ENCODE peak calls at places on chromosome 19, in four cellular contexts. J is endothelial cell; Q is activated CD4-positive, alpha-beta T cell treated with anti-CD3 and anti-CD28 coated beads, Interleukin-2, amount 50 U/mL, for 1 hour; C is HuH-7.5. B is an unnamed sample.

GRCh38 chr19:47130589-47131168 is at the start of gene SAE1:
- DNase-seq in J (peak; percentile 98), Q (peak; percentile 95), C (peak; percentile 94), B (peak; percentile 100)

GRCh38 chr19:38653028-38653571 is 5.7 kb downstream of the ACTN4 start:
- DNase-seq in Q (no peak), J (no peak), C (peak; percentile 73), B (peak; percentile 60)

GRCh38 chr19:5985098-5985783 is 7.3 kb upstream of the RANBP3 start:
- DNase-seq in C (no peak), Q (no peak), J (no peak), B (no peak)

GRCh38 chr19:33426621-33427475 is 53.3 kb downstream of the CEBPG start:
- DNase-seq in C (no peak), J (no peak), Q (no peak), B (no peak)

GRCh38 chr19:46386151-46386550 is 27.2 kb downstream of the CCDC8 start:
- DNase-seq in Q (no peak), C (no peak), J (no peak), B (no peak)

GRCh38 chr19:32017341-32017948 is 328.0 kb upstream of the ZNF507 start:
- DNase-seq in J (no peak), Q (no peak), C (no peak), B (peak; percentile 28)

GRCh38 chr19:40512473-40513344 is 45.9 kb downstream of the SPTBN4 start:
- DNase-seq in J (peak; percentile 52), C (no peak), Q (no peak), B (no peak)

GRCh38 chr19:49847731-49848696 is 2.9 kb upstream of the PTOV1 start:
- DNase-seq in J (no peak), Q (no peak), C (no peak), B (peak; percentile 94)

GRCh38 chr19:1058112-1058511 is 8.9 kb upstream of the ARHGAP45 start:
- DNase-seq in Q (no peak), J (no peak), C (no peak), B (no peak)

GRCh38 chr19:23440207-23440606 is 44.9 kb upstream of the ZNF91 start:
- DNase-seq in J (no peak), C (peak; percentile 32), Q (no peak), B (no peak)

GRCh38 chr19:12156254-12157058 is at the start of gene ZNF625:
- DNase-seq in C (peak; percentile 91), J (peak; percentile 86), Q (no peak), B (no peak)

GRCh38 chr19:58353717-58354477 is 605 bp upstream of the A1BG start:
- DNase-seq in Q (no peak), C (peak; percentile 50), J (no peak), B (no peak)

GRCh38 chr19:41431426-41432386 is 4.5 kb upstream of the B3GNT8 start:
- DNase-seq in C (no peak), Q (no peak), J (no peak), B (peak; percentile 83)

GRCh38 chr19:756232-756631 is 5.3 kb downstream of the MISP start:
- DNase-seq in Q (no peak), C (peak; percentile 52), J (no peak), B (peak; percentile 79)

GRCh38 chr19:1286451-1286858 is 782 bp downstream of the EFNA2 start:
- DNase-seq in Q (no peak), J (no peak), C (no peak), B (no peak)

GRCh38 chr19:45251452-45252354 is 632 bp downstream of the MARK4 start:
- DNase-seq in C (no peak), J (peak; percentile 55), Q (no peak), B (no peak)

GRCh38 chr19:46254776-46255175 is 25.2 kb downstream of the IGFL1 start:
- DNase-seq in J (no peak), C (no peak), Q (no peak), B (peak; percentile 72)

GRCh38 chr19:799076-799881 is 2.0 kb downstream of the PTBP1 start:
- DNase-seq in J (no peak), C (peak; percentile 63), Q (no peak), B (peak; percentile 54)

GRCh38 chr19:40529093-40529954 is 47.3 kb upstream of the SHKBP1 start:
- DNase-seq in Q (peak; percentile 88), C (peak; percentile 99), J (peak; percentile 85), B (peak; percentile 68)

GRCh38 chr19:33628921-33629825 is 7.4 kb downstream of the CHST8 start:
- DNase-seq in J (no peak), Q (no peak), C (no peak), B (no peak)

GRCh38 chr19:30799854-30800755 is 427.9 kb downstream of the ZNF536 start:
- DNase-seq in J (peak; percentile 73), C (peak; percentile 56), Q (peak; percentile 12), B (peak; percentile 35)

GRCh38 chr19:34260771-34261173 is 6.4 kb downstream of the GARRE1 start:
- DNase-seq in J (no peak), Q (no peak), C (no peak), B (no peak)

GRCh38 chr19:19647037-19647835 is 3.8 kb upstream of the GMIP start:
- DNase-seq in J (no peak), Q (no peak), C (no peak), B (no peak)

GRCh38 chr19:33685541-33685940 is 63.8 kb downstream of the CHST8 start:
- DNase-seq in Q (no peak), C (no peak), J (no peak), B (no peak)

GRCh38 chr19:49338023-49338677 is 2.9 kb downstream of the CD37 start:
- DNase-seq in C (no peak), J (no peak), Q (no peak), B (no peak)

GRCh38 chr19:12871681-12872080 is 9.6 kb downstream of the DNASE2 start:
- DNase-seq in C (no peak), J (no peak), Q (no peak), B (no peak)

GRCh38 chr19:35729763-35730162 is 12.0 kb downstream of the KMT2B start:
- DNase-seq in C (no peak), Q (no peak), J (no peak), B (no peak)

GRCh38 chr19:44643605-44644390 is at the start of gene PVR:
- DNase-seq in C (peak; percentile 89), Q (peak; percentile 19), J (peak; percentile 59), B (peak; percentile 63)

GRCh38 chr19:55447421-55448174 is 4.5 kb upstream of the SHISA7 start:
- DNase-seq in Q (no peak), J (no peak), C (no peak), B (peak; percentile 38)

GRCh38 chr19:38229585-38230073 is 5.6 kb upstream of the DPF1 start:
- DNase-seq in J (peak; percentile 67), Q (peak; percentile 57), C (peak; percentile 80), B (peak; percentile 45)

GRCh38 chr19:8483165-8483564 is 19.3 kb downstream of the PRAM1 start:
- DNase-seq in Q (no peak), J (no peak), C (no peak), B (no peak)

GRCh38 chr19:1860821-1861598 is 2.4 kb downstream of the KLF16 start:
- DNase-seq in Q (no peak), J (no peak), C (no peak), B (no peak)

GRCh38 chr19:17058236-17058635 is 17.0 kb downstream of the HAUS8 start:
- DNase-seq in J (no peak), C (no peak), Q (no peak), B (no peak)

GRCh38 chr19:55477905-55478304 is 1.5 kb downstream of the ZNF628 start:
- DNase-seq in C (no peak), Q (no peak), J (no peak), B (no peak)

GRCh38 chr19:23393121-23393520 is 2.1 kb downstream of the ZNF91 start:
- DNase-seq in C (no peak), J (no peak), Q (no peak), B (no peak)

GRCh38 chr19:48858984-48859710 is 9.3 kb downstream of the PLEKHA4 start:
- DNase-seq in Q (peak; percentile 74), J (no peak), C (no peak), B (no peak)

GRCh38 chr19:36030264-36031148 is 2.2 kb downstream of the CLIP3 start:
- DNase-seq in J (no peak), C (no peak), Q (no peak), B (no peak)